ENCODE peak calls at places on chromosome 2, in seven cellular contexts. W is neuronal stem cell, M is IMR-90, V is mesenchymal stem cell, Q is H9, S is trophoblast cell, L is H1. J is an unnamed sample.

GRCh38 chr2:135744761-135745314 is 3.2 kb downstream of the UBXN4 start:
- DNase-seq in S (peak), M (peak), L (no peak), V (peak), W (no peak), Q (peak), J (peak)

GRCh38 chr2:15230599-15231192 is 330.4 kb downstream of the NBAS start:
- DNase-seq in Q (no peak), L (no peak), S (no peak), M (no peak), V (no peak), W (no peak), J (no peak)

GRCh38 chr2:48531141-48531648 is 1.2 kb downstream of the STON1 start:
- DNase-seq in V (peak), S (no peak), L (no peak), M (peak), Q (no peak), W (peak), J (peak)

GRCh38 chr2:146852661-146853060 is 992.2 kb upstream of the ACVR2A start:
- DNase-seq in V (no peak), Q (no peak), W (no peak), L (no peak), M (no peak), S (no peak), J (no peak)

GRCh38 chr2:61272421-61273070 is 110.6 kb downstream of the C2orf74 start:
- DNase-seq in M (peak), S (no peak), Q (no peak), W (no peak), V (no peak), L (no peak), J (no peak)

GRCh38 chr2:161954103-161954502 is 119.9 kb downstream of the DPP4 start:
- DNase-seq in V (no peak), S (no peak), Q (no peak), W (no peak), L (no peak), M (no peak), J (no peak)

GRCh38 chr2:11155326-11156059 is at the start of gene SLC66A3:
- DNase-seq in M (peak), L (peak), S (peak), W (peak), V (peak), Q (no peak), J (peak)

GRCh38 chr2:172438741-172439508 is 11.5 kb downstream of the ITGA6 start:
- DNase-seq in S (no peak), Q (no peak), V (no peak), W (no peak), L (no peak), M (peak), J (no peak)

GRCh38 chr2:73896362-73897239 is 3.8 kb downstream of the ACTG2 start:
- DNase-seq in V (peak), W (no peak), L (no peak), Q (no peak), S (no peak), M (peak), J (no peak)
- H3K9ac ChIP-seq in V (peak), W (no peak), L (no peak), Q (no peak), S (no peak), M (peak), J (no peak)

GRCh38 chr2:240558229-240558885 is 569 bp upstream of the ANKMY1 start:
- DNase-seq in Q (peak), L (no peak), S (no peak), V (no peak), W (no peak), M (no peak), J (no peak)
- H4K8ac ChIP-seq in Q (no peak), L (peak), S (no peak), V (no peak), W (no peak), M (peak), J (no peak)

DNA sequence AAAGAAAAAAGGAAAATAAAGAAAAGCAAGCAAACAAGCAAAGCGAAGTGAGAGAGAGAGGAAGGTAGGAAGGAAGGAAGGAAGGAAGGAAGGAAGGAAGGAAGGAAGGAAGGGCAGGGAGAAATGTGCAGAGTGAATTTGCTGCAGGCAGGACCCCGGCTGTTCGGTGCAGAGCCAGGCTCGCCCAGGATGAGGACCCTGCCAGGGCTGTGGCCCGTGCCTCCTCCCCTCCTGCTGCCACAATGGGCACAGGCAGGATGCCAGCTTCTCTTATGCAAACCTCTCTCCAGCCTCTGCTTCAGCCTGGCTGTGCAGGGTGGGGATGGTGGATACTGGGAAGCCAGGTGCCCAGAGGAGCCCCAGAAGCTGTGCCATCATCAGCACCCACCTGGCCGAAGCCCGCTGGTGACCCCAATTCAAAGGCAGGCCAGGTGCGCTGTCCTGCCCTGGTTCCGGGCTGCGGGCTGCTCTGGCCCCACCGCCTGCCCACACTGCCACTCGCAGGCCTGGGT is 3.2 kb downstream of the GPR17 start:
- DNase-seq in L (no peak), Q (no peak), S (no peak), W (no peak), M (no peak), V (no peak), J (no peak)
- H3K9ac ChIP-seq in L (no peak), Q (no peak), S (no peak), W (no peak), M (no peak), V (peak), J (peak)

GRCh38 chr2:51511002-51511401 is 479.1 kb upstream of the NRXN1 start:
- DNase-seq in S (no peak), M (no peak), L (no peak), W (no peak), V (no peak), Q (no peak), J (no peak)
- H4K8ac ChIP-seq in S (no peak), M (peak), L (no peak), W (no peak), V (no peak), Q (no peak), J (no peak)

GRCh38 chr2:239318091-239318725 is 82.6 kb downstream of the HDAC4 start:
- DNase-seq in V (no peak), L (no peak), W (no peak), M (no peak), Q (peak), S (no peak), J (no peak)

GRCh38 chr2:239319261-239319661 is 81.6 kb downstream of the HDAC4 start:
- DNase-seq in M (peak), S (no peak), W (no peak), L (no peak), Q (peak), V (no peak), J (no peak)

GRCh38 chr2:239316562-239317465 is 84.0 kb downstream of the HDAC4 start:
- DNase-seq in V (no peak), L (no peak), M (peak), Q (peak), W (no peak), S (no peak), J (no peak)

GRCh38 chr2:239321596-239322413 is 79.0 kb downstream of the HDAC4 start:
- DNase-seq in S (no peak), L (no peak), W (no peak), M (no peak), V (no peak), Q (peak), J (no peak)

DNA sequence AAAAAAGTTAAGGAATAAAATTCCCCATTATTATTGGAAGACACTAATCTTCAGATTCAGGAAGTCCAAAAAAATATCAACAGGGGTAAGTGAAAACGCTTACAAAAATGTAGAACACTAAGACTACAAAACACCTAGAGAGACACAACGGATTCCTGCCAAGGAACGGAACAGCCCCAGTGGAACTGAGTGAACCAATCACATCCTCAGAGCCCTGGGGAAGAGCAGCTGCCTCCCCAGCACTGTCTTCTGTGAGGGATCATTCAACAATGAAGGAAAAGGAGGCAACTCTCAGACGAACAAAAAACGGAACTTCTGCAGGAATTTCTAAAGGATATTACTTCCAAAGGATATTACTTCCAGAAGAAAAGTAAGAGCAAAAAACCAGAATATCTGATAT is 82.0 kb downstream of the HDAC4 start:
- DNase-seq in W (no peak), S (no peak), Q (peak), L (no peak), V (no peak), M (peak), J (no peak)
- H3K9ac ChIP-seq in W (no peak), S (no peak), Q (no peak), L (no peak), V (peak), M (peak), J (no peak)

DNA sequence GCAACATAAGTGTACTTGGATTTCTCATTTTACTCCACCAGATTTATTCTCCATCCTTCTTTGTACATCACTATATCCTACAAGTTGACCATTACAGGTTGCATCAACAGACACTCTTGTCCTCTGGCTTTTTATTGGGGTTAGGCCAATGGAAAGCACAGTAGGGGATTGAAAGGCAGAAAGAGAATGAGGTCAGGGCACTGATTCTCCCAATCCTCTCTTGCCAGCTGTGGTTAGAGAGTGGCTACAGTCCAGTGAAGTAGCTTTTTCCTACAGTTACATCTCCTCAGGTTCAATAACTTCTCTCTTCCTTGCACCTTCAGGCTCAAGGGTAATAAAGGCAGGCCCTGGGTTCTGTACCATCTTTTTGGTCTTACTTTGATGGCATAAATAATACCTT is 20.2 kb upstream of the COL5A2 start:
- DNase-seq in Q (no peak), V (no peak), L (no peak), S (no peak), W (no peak), M (no peak), J (no peak)
- H4K8ac ChIP-seq in Q (no peak), V (no peak), L (no peak), S (no peak), W (no peak), M (no peak), J (no peak)

GRCh38 chr2:239299218-239299939 is 101.4 kb downstream of the HDAC4 start:
- DNase-seq in M (no peak), V (no peak), W (no peak), L (no peak), S (no peak), Q (no peak), J (no peak)

GRCh38 chr2:239302808-239303557 is 97.8 kb downstream of the HDAC4 start:
- DNase-seq in W (no peak), S (no peak), L (no peak), M (no peak), V (no peak), Q (no peak), J (no peak)

GRCh38 chr2:239300242-239300641 is 100.6 kb downstream of the HDAC4 start:
- DNase-seq in V (no peak), W (no peak), L (no peak), S (no peak), M (no peak), Q (no peak), J (no peak)

GRCh38 chr2:239302083-239302807 is 98.6 kb downstream of the HDAC4 start:
- DNase-seq in Q (no peak), S (no peak), L (no peak), V (no peak), M (no peak), W (no peak), J (no peak)

DNA sequence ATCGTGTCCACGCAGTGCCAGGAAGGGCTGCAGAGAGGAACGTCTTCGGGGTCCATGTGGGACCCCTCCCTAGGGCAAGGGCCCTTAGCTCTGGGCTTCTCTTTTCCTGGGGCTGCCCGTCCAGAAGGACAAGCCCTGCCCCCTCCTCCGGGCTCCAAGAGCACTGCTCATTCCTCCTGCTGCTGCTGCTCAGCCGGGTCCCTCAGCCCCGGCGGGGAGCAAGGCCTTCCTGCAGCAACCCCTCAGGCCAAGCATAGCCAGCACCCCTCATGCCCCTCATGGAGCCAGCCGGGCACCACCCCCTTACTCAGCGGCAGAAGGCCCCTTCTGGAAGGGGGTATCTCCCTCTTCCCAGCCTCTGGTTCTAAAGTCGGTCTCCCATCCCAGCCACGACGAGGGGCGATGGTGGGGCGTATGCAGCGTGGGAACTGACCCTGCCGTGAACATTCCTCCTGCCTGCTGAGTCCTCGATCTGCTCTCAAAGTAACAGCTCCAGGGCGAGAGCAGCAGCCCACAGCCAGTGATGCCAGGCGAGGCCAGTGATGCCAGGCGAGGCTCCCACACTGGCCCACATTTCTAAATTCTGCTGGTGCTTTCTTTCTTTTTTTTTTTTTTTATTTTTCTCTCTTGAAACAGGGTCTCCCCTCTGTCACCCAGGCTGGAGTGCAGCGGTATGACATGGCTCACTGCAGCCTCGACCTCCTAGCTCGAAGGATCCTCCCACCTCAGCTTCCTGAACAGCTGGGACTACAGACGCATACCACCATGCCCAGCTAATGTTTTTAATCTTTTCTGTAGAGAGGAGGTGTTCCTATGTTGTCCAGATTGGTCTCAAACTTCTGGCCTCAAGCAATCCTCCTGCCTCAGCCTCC is 99.7 kb downstream of the HDAC4 start:
- DNase-seq in Q (no peak), S (no peak), W (no peak), M (no peak), V (no peak), L (no peak), J (no peak)
- H3K9ac ChIP-seq in Q (no peak), S (no peak), W (no peak), M (no peak), V (peak), L (no peak), J (no peak)

DNA sequence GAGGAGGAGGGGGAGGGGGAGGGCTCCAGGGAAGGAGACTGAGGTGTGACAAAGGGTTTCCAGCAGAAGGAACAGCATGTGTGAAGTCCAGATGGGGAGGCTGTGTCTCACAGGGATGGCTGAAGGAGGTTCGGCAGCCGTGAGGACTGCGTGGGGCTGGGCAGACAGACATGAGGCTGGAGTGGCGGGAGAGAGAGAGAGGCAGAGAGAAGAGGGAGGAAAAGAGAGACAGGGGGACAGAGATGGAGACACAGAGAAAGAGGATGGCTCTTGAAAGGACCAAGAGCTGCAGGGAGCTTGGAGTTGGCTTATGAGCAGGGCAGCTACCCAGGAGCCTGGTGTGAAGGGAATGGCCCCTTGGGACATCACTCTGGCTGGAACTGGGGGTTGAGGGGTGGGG is 138.9 kb upstream of the ASB18 start:
- DNase-seq in W (no peak), S (no peak), V (no peak), Q (no peak), L (no peak), M (no peak), J (no peak)
- H4K8ac ChIP-seq in W (no peak), S (no peak), V (no peak), Q (no peak), L (no peak), M (no peak), J (no peak)